ENCODE peak calls at places on chromosomes 11 and 22, in eight cellular contexts. Y is Calu3; I is lower lobe of right lung; T is midbrain; J is cerebellar cortex; V is stimulated activated CD8-positive, alpha-beta memory T cell treated with anti-CD3 and anti-CD28 coated beads, Interleukin-15, amount 100 ng/mL, for 48 hours; R is activated CD4-positive, alpha-beta T cell treated with anti-CD3 and anti-CD28 coated beads for 48 hours; D is HEK293T. H is an unnamed sample.

GRCh38 chr11:128701086-128701485 is 7.2 kb downstream of the FLI1 start:
- DNase-seq in Y (no peak), I (no peak), T (no peak), J (no peak), V (no peak), R (no peak), D (no peak), H (no peak)

GRCh38 chr22:25833676-25834075 is 91.7 kb downstream of the MYO18B start:
- DNase-seq in Y (no peak), I (no peak), T (no peak), J (peak), V (no peak), R (no peak), D (no peak), H (no peak)

GRCh38 chr11:125871391-125872137 is 15.9 kb upstream of the HYLS1 start:
- DNase-seq in Y (peak), I (no peak), T (no peak), J (peak), V (no peak), R (peak), D (peak), H (no peak)

GRCh38 chr22:24070553-24070952 is 59.4 kb downstream of the CABIN1 start:
- DNase-seq in Y (no peak), I (no peak), T (no peak), J (no peak), V (no peak), R (no peak), D (no peak), H (no peak)

GRCh38 chr22:37303821-37304274 is 21.5 kb downstream of the CYTH4 start:
- DNase-seq in Y (peak), I (peak), T (no peak), J (no peak), V (peak), R (peak), D (no peak), H (peak)

GRCh38 chr11:88420165-88420781 is 82.7 kb upstream of the CTSC start:
- DNase-seq in Y (no peak), I (no peak), T (no peak), J (no peak), V (no peak), R (no peak), D (no peak), H (peak)

GRCh38 chr11:16607675-16608644 is 130.5 kb upstream of the C11orf58 start:
- DNase-seq in Y (peak), I (peak), T (peak), J (no peak), V (no peak), R (no peak), D (peak), H (peak)

GRCh38 chr11:130472434-130472961 is 24.1 kb downstream of the ADAMTS15 start:
- DNase-seq in Y (no peak), I (no peak), T (no peak), J (no peak), V (no peak), R (no peak), D (no peak), H (no peak)

GRCh38 chr11:1879342-1879940 is 12.3 kb downstream of the PRR33 start:
- DNase-seq in Y (no peak), I (peak), T (no peak), J (no peak), V (no peak), R (peak), D (no peak), H (no peak)

GRCh38 chr22:21942939-21943338 is 9.7 kb downstream of the PPM1F start:
- DNase-seq in Y (no peak), I (no peak), T (no peak), J (peak), V (no peak), R (no peak), D (no peak), H (no peak)

GRCh38 chr11:97454988-97455387 is 1065.2 kb downstream of the JRKL start:
- DNase-seq in Y (no peak), I (no peak), T (peak), J (no peak), V (no peak), R (no peak), D (no peak), H (no peak)

GRCh38 chr11:66316849-66317251 is at the start of gene CD248:
- DNase-seq in Y (no peak), I (no peak), T (no peak), J (no peak), V (no peak), R (no peak), D (no peak), H (peak)

GRCh38 chr11:19382131-19382611 is 141.4 kb upstream of the E2F8 start:
- DNase-seq in Y (no peak), I (no peak), T (peak), J (peak), V (no peak), R (no peak), D (no peak), H (no peak)

GRCh38 chr11:110261195-110262140 is 34.9 kb downstream of the RDX start:
- DNase-seq in Y (no peak), I (no peak), T (no peak), J (no peak), V (no peak), R (no peak), D (no peak), H (no peak)